ENCODE peak calls at places on chromosomes 13 and 19, in ten cellular contexts. One of them, this sample, is unnamed.

GRCh38 chr19:35211545-35212230 is 16.9 kb downstream of the FAM187B start:
- DNase-seq in colonic mucosa: peak; percentile 53
- DNase-seq in heart right ventricle: peak; percentile 52
- DNase-seq in uterus: peak; percentile 23
- DNase-seq in ovary: no peak
- DNase-seq in H9: no peak
- DNase-seq in tibial nerve: peak; percentile 24
- DNase-seq in thoracic aorta: no peak
- DNase-seq in right lobe of liver: peak; percentile 57
- DNase-seq in mucosa of descending colon: peak; percentile 61
- DNase-seq in this sample: peak; percentile 33

GRCh38 chr19:32165176-32165575 is 180.2 kb upstream of the ZNF507 start:
- DNase-seq in colonic mucosa: no peak
- DNase-seq in heart right ventricle: no peak
- DNase-seq in uterus: no peak
- DNase-seq in ovary: no peak
- DNase-seq in H9: no peak
- DNase-seq in tibial nerve: no peak
- DNase-seq in thoracic aorta: no peak
- DNase-seq in right lobe of liver: no peak
- DNase-seq in mucosa of descending colon: no peak
- DNase-seq in this sample: no peak

GRCh38 chr13:111903143-111903542 is 163.8 kb upstream of the SOX1 start:
- DNase-seq in colonic mucosa: no peak
- DNase-seq in heart right ventricle: no peak
- DNase-seq in uterus: no peak
- DNase-seq in ovary: no peak
- DNase-seq in H9: peak; percentile 10
- DNase-seq in tibial nerve: no peak
- DNase-seq in thoracic aorta: no peak
- DNase-seq in right lobe of liver: no peak
- DNase-seq in mucosa of descending colon: no peak
- DNase-seq in this sample: no peak

GRCh38 chr13:76791290-76791664 is 94.9 kb downstream of the KCTD12 start:
- DNase-seq in colonic mucosa: no peak
- DNase-seq in heart right ventricle: no peak
- DNase-seq in uterus: no peak
- DNase-seq in ovary: no peak
- DNase-seq in H9: no peak
- DNase-seq in tibial nerve: no peak
- DNase-seq in thoracic aorta: no peak
- DNase-seq in right lobe of liver: no peak
- DNase-seq in mucosa of descending colon: no peak
- DNase-seq in this sample: peak; percentile 15

GRCh38 chr13:41017153-41017552 is 2.0 kb downstream of the ELF1 start:
- DNase-seq in colonic mucosa: no peak
- DNase-seq in heart right ventricle: no peak
- DNase-seq in uterus: no peak
- DNase-seq in ovary: no peak
- DNase-seq in H9: no peak
- DNase-seq in tibial nerve: no peak
- DNase-seq in thoracic aorta: no peak
- DNase-seq in right lobe of liver: no peak
- DNase-seq in mucosa of descending colon: no peak
- DNase-seq in this sample: no peak

GRCh38 chr13:24626449-24626848 is 53.8 kb upstream of the ATP12A start:
- DNase-seq in colonic mucosa: peak; percentile 50
- DNase-seq in heart right ventricle: no peak
- DNase-seq in uterus: no peak
- DNase-seq in ovary: no peak
- DNase-seq in H9: no peak
- DNase-seq in tibial nerve: no peak
- DNase-seq in thoracic aorta: no peak
- DNase-seq in right lobe of liver: no peak
- DNase-seq in mucosa of descending colon: no peak
- DNase-seq in this sample: no peak

GRCh38 chr19:46131485-46132143 is 7.1 kb upstream of the IGFL3 start:
- DNase-seq in colonic mucosa: no peak
- DNase-seq in heart right ventricle: no peak
- DNase-seq in uterus: no peak
- DNase-seq in ovary: no peak
- DNase-seq in H9: no peak
- DNase-seq in tibial nerve: no peak
- DNase-seq in thoracic aorta: no peak
- DNase-seq in right lobe of liver: no peak
- DNase-seq in mucosa of descending colon: no peak
- DNase-seq in this sample: no peak

GRCh38 chr19:44608391-44608821 is 5.0 kb upstream of the IGSF23 start:
- DNase-seq in colonic mucosa: peak; percentile 57
- DNase-seq in heart right ventricle: no peak
- DNase-seq in uterus: no peak
- DNase-seq in ovary: no peak
- DNase-seq in H9: no peak
- DNase-seq in tibial nerve: no peak
- DNase-seq in thoracic aorta: no peak
- DNase-seq in right lobe of liver: no peak
- DNase-seq in mucosa of descending colon: no peak
- DNase-seq in this sample: no peak

GRCh38 chr19:18663940-18664530 is 19.4 kb upstream of the CRTC1 start:
- DNase-seq in colonic mucosa: no peak
- DNase-seq in heart right ventricle: no peak
- DNase-seq in uterus: no peak
- DNase-seq in ovary: no peak
- DNase-seq in H9: no peak
- DNase-seq in tibial nerve: no peak
- DNase-seq in thoracic aorta: no peak
- DNase-seq in right lobe of liver: no peak
- DNase-seq in mucosa of descending colon: no peak
- DNase-seq in this sample: no peak

GRCh38 chr13:50030315-50030714 is 15.1 kb downstream of the KCNRG start:
- DNase-seq in colonic mucosa: no peak
- DNase-seq in heart right ventricle: no peak
- DNase-seq in uterus: no peak
- DNase-seq in ovary: no peak
- DNase-seq in H9: no peak
- DNase-seq in tibial nerve: no peak
- DNase-seq in thoracic aorta: no peak
- DNase-seq in right lobe of liver: no peak
- DNase-seq in mucosa of descending colon: no peak
- DNase-seq in this sample: no peak

GRCh38 chr13:112831196-112831595 is 137.8 kb upstream of the MCF2L start:
- DNase-seq in colonic mucosa: no peak
- DNase-seq in heart right ventricle: no peak
- DNase-seq in uterus: no peak
- DNase-seq in ovary: no peak
- DNase-seq in H9: no peak
- DNase-seq in tibial nerve: no peak
- DNase-seq in thoracic aorta: no peak
- DNase-seq in right lobe of liver: no peak
- DNase-seq in mucosa of descending colon: no peak
- DNase-seq in this sample: no peak

GRCh38 chr13:82962422-82962821 is 919.9 kb downstream of the SLITRK1 start:
- DNase-seq in colonic mucosa: no peak
- DNase-seq in heart right ventricle: no peak
- DNase-seq in uterus: no peak
- DNase-seq in ovary: no peak
- DNase-seq in H9: no peak
- DNase-seq in tibial nerve: no peak
- DNase-seq in thoracic aorta: no peak
- DNase-seq in right lobe of liver: no peak
- DNase-seq in mucosa of descending colon: no peak
- DNase-seq in this sample: no peak

GRCh38 chr13:106028916-106029315 is 506.5 kb downstream of the EFNB2 start:
- DNase-seq in colonic mucosa: no peak
- DNase-seq in heart right ventricle: no peak
- DNase-seq in uterus: no peak
- DNase-seq in ovary: no peak
- DNase-seq in H9: no peak
- DNase-seq in tibial nerve: no peak
- DNase-seq in thoracic aorta: no peak
- DNase-seq in right lobe of liver: no peak
- DNase-seq in mucosa of descending colon: no peak
- DNase-seq in this sample: no peak

GRCh38 chr19:1261863-1262686 is 7.1 kb upstream of the CIRBP start:
- DNase-seq in colonic mucosa: peak; percentile 94
- DNase-seq in heart right ventricle: peak; percentile 67
- DNase-seq in uterus: peak; percentile 89
- DNase-seq in ovary: peak; percentile 83
- DNase-seq in H9: no peak
- DNase-seq in tibial nerve: peak; percentile 41
- DNase-seq in thoracic aorta: peak; percentile 74
- DNase-seq in right lobe of liver: peak; percentile 98
- DNase-seq in mucosa of descending colon: peak; percentile 96
- DNase-seq in this sample: peak; percentile 64

GRCh38 chr19:3098515-3099346 is 4.6 kb downstream of the GNA11 start:
- DNase-seq in colonic mucosa: peak; percentile 61
- DNase-seq in heart right ventricle: peak; percentile 86
- DNase-seq in uterus: peak; percentile 48
- DNase-seq in ovary: no peak
- DNase-seq in H9: no peak
- DNase-seq in tibial nerve: no peak
- DNase-seq in thoracic aorta: no peak
- DNase-seq in right lobe of liver: peak; percentile 78
- DNase-seq in mucosa of descending colon: peak; percentile 70
- DNase-seq in this sample: peak; percentile 86
- H3K4me1 ChIP-seq in colonic mucosa: peaks cover 42% of the 10 kb centered on the region
- H3K4me1 ChIP-seq in heart right ventricle: peaks cover 85% of the 10 kb centered on the region
- H3K4me1 ChIP-seq in uterus: peaks cover 38% of the 10 kb centered on the region
- H3K4me1 ChIP-seq in ovary: peaks cover 42% of the 10 kb centered on the region
- H3K4me1 ChIP-seq in H9: no peaks in the 10 kb centered on the region
- H3K4me1 ChIP-seq in tibial nerve: peaks cover 50% of the 10 kb centered on the region
- H3K4me1 ChIP-seq in thoracic aorta: peaks cover 41% of the 10 kb centered on the region
- H3K4me1 ChIP-seq in right lobe of liver: no peaks in the 10 kb centered on the region
- H3K4me1 ChIP-seq in mucosa of descending colon: peaks cover 65% of the 10 kb centered on the region
- H3K4me1 ChIP-seq in this sample: peaks cover 94% of the 10 kb centered on the region

DNA sequence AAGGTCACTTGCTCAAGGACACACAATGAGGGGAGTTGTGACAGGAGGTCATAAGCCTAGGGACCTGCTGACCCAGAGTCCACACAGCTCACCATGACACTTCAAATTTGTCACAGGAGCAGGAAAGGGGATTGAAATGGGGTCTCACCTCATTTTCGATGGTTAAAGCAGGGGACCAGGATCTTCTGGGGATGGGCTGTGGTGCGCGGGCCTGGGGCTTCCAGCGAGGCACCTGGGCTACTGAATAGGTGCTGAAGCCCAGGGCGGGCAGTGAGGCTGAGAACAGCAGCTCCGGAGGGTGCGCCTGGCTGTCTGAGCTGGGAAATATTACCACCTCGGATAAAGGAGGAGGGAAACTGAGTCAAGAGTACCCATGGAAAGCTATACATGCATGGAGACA is 11.0 kb downstream of the MAN2B1 start:
- DNase-seq in colonic mucosa: no peak
- DNase-seq in heart right ventricle: no peak
- DNase-seq in uterus: no peak
- DNase-seq in ovary: no peak
- DNase-seq in H9: no peak
- DNase-seq in tibial nerve: no peak
- DNase-seq in thoracic aorta: no peak
- DNase-seq in right lobe of liver: no peak
- DNase-seq in mucosa of descending colon: no peak
- DNase-seq in this sample: no peak
- TF ChIP-seq CTCF in colonic mucosa: no peak
- TF ChIP-seq CTCF in heart right ventricle: no peak
- TF ChIP-seq CTCF in uterus: no peak
- TF ChIP-seq CTCF in ovary: no peak
- TF ChIP-seq CTCF in H9: no peak
- TF ChIP-seq CTCF in tibial nerve: no peak
- TF ChIP-seq CTCF in thoracic aorta: no peak
- TF ChIP-seq CTCF in right lobe of liver: no peak
- TF ChIP-seq CTCF in mucosa of descending colon: no peak
- TF ChIP-seq CTCF in this sample: no peak

GRCh38 chr19:6220385-6221191 is 59.2 kb downstream of the MLLT1 start:
- DNase-seq in colonic mucosa: peak; percentile 38
- DNase-seq in heart right ventricle: peak; percentile 67
- DNase-seq in uterus: peak; percentile 78
- DNase-seq in ovary: peak; percentile 80
- DNase-seq in H9: no peak
- DNase-seq in tibial nerve: peak; percentile 51
- DNase-seq in thoracic aorta: no peak
- DNase-seq in right lobe of liver: no peak
- DNase-seq in mucosa of descending colon: no peak
- DNase-seq in this sample: peak; percentile 53
- H3K4me1 ChIP-seq in colonic mucosa: peaks cover 2% of the 10 kb centered on the region
- H3K4me1 ChIP-seq in heart right ventricle: peaks cover 80% of the 10 kb centered on the region
- H3K4me1 ChIP-seq in uterus: peaks cover 21% of the 10 kb centered on the region
- H3K4me1 ChIP-seq in ovary: peaks cover 59% of the 10 kb centered on the region
- H3K4me1 ChIP-seq in H9: no peaks in the 10 kb centered on the region
- H3K4me1 ChIP-seq in tibial nerve: peaks cover 41% of the 10 kb centered on the region
- H3K4me1 ChIP-seq in thoracic aorta: no peaks in the 10 kb centered on the region
- H3K4me1 ChIP-seq in right lobe of liver: no peaks in the 10 kb centered on the region
- H3K4me1 ChIP-seq in mucosa of descending colon: peaks cover 6% of the 10 kb centered on the region
- H3K4me1 ChIP-seq in this sample: peaks cover 85% of the 10 kb centered on the region

DNA sequence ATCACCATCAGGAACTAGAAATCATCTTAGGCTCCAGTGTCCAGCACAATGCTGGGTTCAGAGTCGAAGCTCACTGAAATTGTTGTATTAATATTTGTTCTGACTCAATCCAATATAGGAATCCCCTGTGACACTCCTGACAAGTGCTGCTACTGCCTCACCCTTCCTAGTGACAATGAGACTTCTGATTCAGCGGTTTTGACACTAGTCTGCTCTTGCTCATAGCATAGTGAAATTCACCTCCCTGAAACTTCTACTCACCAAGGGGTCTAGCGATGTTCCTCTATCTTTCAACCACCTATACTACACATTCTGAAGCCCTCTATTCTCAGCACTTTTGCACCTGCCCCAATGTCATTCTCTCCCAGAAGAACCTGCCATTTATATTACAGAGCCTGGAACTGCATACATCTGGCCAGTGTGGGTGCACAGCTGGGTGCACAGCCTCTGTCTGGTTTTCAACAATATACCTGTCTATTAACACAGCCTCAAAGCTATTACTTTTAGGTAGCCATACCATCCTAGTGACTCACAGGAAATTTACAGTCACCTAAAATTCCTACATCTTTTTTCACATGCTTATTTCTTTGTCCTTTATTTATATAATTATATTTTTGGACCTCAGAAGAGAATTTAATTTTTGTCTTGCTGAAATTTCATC is 88.3 kb downstream of the DOCK9 start:
- DNase-seq in colonic mucosa: no peak
- DNase-seq in heart right ventricle: no peak
- DNase-seq in uterus: no peak
- DNase-seq in ovary: no peak
- DNase-seq in H9: no peak
- DNase-seq in tibial nerve: no peak
- DNase-seq in thoracic aorta: no peak
- DNase-seq in right lobe of liver: no peak
- DNase-seq in mucosa of descending colon: no peak
- DNase-seq in this sample: no peak
- TF ChIP-seq CTCF in colonic mucosa: no peak
- TF ChIP-seq CTCF in heart right ventricle: no peak
- TF ChIP-seq CTCF in uterus: no peak
- TF ChIP-seq CTCF in ovary: no peak
- TF ChIP-seq CTCF in H9: no peak
- TF ChIP-seq CTCF in tibial nerve: no peak
- TF ChIP-seq CTCF in thoracic aorta: no peak
- TF ChIP-seq CTCF in right lobe of liver: no peak
- TF ChIP-seq CTCF in mucosa of descending colon: no peak
- TF ChIP-seq CTCF in this sample: no peak

GRCh38 chr13:114123448-114123847 is 9.0 kb downstream of the RASA3 start:
- DNase-seq in colonic mucosa: no peak
- DNase-seq in heart right ventricle: no peak
- DNase-seq in uterus: no peak
- DNase-seq in ovary: no peak
- DNase-seq in H9: no peak
- DNase-seq in tibial nerve: no peak
- DNase-seq in thoracic aorta: no peak
- DNase-seq in right lobe of liver: no peak
- DNase-seq in mucosa of descending colon: no peak
- DNase-seq in this sample: no peak
- H3K4me1 ChIP-seq in colonic mucosa: no peaks in the 10 kb centered on the region
- H3K4me1 ChIP-seq in heart right ventricle: peaks cover 68% of the 10 kb centered on the region
- H3K4me1 ChIP-seq in uterus: peaks cover 13% of the 10 kb centered on the region
- H3K4me1 ChIP-seq in ovary: peaks cover 3% of the 10 kb centered on the region
- H3K4me1 ChIP-seq in H9: no peaks in the 10 kb centered on the region
- H3K4me1 ChIP-seq in tibial nerve: peaks cover 16% of the 10 kb centered on the region
- H3K4me1 ChIP-seq in thoracic aorta: peaks cover 16% of the 10 kb centered on the region
- H3K4me1 ChIP-seq in right lobe of liver: no peaks in the 10 kb centered on the region
- H3K4me1 ChIP-seq in mucosa of descending colon: peaks cover 6% of the 10 kb centered on the region
- H3K4me1 ChIP-seq in this sample: peaks cover 62% of the 10 kb centered on the region